ENCODE peak calls at places on chromosome 5, in four cellular contexts. G is HepG2, I is K562, Y is Panc1. H is an unnamed sample.

GRCh38 chr5:157303667-157304327 is 37.9 kb downstream of the CYFIP2 start:
- DNase-seq in G (no peak), Y (no peak), I (peak; percentile 39), H (no peak)

GRCh38 chr5:168219515-168220410 is 71.7 kb upstream of the WWC1 start:
- DNase-seq in I (peak; percentile 78), G (peak; percentile 60), Y (peak; percentile 73), H (peak; percentile 68)

GRCh38 chr5:35853652-35854051 is 3.0 kb upstream of the IL7R start:
- DNase-seq in I (no peak), G (no peak), Y (no peak), H (no peak)

GRCh38 chr5:137607771-137608170 is 108.6 kb upstream of the SPOCK1 start:
- DNase-seq in I (no peak), Y (no peak), G (no peak), H (no peak)

GRCh38 chr5:58745350-58745749 is 162.5 kb downstream of the RAB3C start:
- DNase-seq in I (no peak), Y (no peak), G (no peak), H (no peak)

GRCh38 chr5:160312139-160312959 is at the start of gene CCNJL:
- DNase-seq in I (peak; percentile 70), Y (no peak), G (peak; percentile 52), H (no peak)

GRCh38 chr5:75551471-75551870 is 39.8 kb downstream of the POLK start:
- DNase-seq in G (no peak), Y (no peak), I (no peak), H (no peak)

GRCh38 chr5:96228449-96228848 is 204.6 kb downstream of the PCSK1 start:
- DNase-seq in I (no peak), G (no peak), Y (no peak), H (no peak)

GRCh38 chr5:95843733-95844223 is 21.3 kb upstream of the GLRX start:
- DNase-seq in Y (no peak), G (no peak), I (no peak), H (no peak)

GRCh38 chr5:152634596-152634995 is 229.5 kb upstream of the NMUR2 start:
- DNase-seq in Y (no peak), G (no peak), I (no peak), H (no peak)
- TF ChIP-seq TCF7L2 in Y (no peak), G (no peak), I (no peak), H (no peak)

GRCh38 chr5:176947847-176948246 is 48.7 kb upstream of the HK3 start:
- DNase-seq in I (no peak), Y (no peak), G (no peak), H (no peak)

GRCh38 chr5:176948458-176948857 is 49.3 kb upstream of the HK3 start:
- DNase-seq in I (no peak), G (no peak), Y (no peak), H (no peak)

GRCh38 chr5:176944276-176944675 is 45.1 kb upstream of the HK3 start:
- DNase-seq in I (no peak), G (no peak), Y (no peak), H (no peak)

GRCh38 chr5:176938472-176938871 is 39.3 kb upstream of the HK3 start:
- DNase-seq in Y (no peak), G (no peak), I (no peak), H (no peak)

GRCh38 chr5:176943816-176944215 is 44.7 kb upstream of the HK3 start:
- DNase-seq in G (no peak), I (no peak), Y (no peak), H (no peak)
- TF ChIP-seq TCF7L2 in G (no peak), I (no peak), Y (no peak), H (no peak)

GRCh38 chr5:92885950-92886349 is 695.1 kb downstream of the NR2F1-AS1 start:
- DNase-seq in I (no peak), Y (no peak), G (peak; percentile 53), H (no peak)
- TF ChIP-seq TCF7L2 in I (no peak), Y (no peak), G (no peak), H (no peak)

GRCh38 chr5:150374651-150375050 is 17.2 kb downstream of the TCOF1 start:
- DNase-seq in I (no peak), Y (no peak), G (no peak), H (no peak)

GRCh38 chr5:150376799-150377771 is 19.6 kb downstream of the TCOF1 start:
- DNase-seq in I (no peak), G (no peak), Y (no peak), H (no peak)

GRCh38 chr5:150372626-150373025 is 15.1 kb downstream of the TCOF1 start:
- DNase-seq in G (no peak), I (no peak), Y (no peak), H (no peak)

GRCh38 chr5:150377964-150378694 is 20.6 kb downstream of the TCOF1 start:
- DNase-seq in Y (no peak), I (no peak), G (no peak), H (no peak)
- TF ChIP-seq TCF7L2 in Y (no peak), I (no peak), G (no peak), H (no peak)

DNA sequence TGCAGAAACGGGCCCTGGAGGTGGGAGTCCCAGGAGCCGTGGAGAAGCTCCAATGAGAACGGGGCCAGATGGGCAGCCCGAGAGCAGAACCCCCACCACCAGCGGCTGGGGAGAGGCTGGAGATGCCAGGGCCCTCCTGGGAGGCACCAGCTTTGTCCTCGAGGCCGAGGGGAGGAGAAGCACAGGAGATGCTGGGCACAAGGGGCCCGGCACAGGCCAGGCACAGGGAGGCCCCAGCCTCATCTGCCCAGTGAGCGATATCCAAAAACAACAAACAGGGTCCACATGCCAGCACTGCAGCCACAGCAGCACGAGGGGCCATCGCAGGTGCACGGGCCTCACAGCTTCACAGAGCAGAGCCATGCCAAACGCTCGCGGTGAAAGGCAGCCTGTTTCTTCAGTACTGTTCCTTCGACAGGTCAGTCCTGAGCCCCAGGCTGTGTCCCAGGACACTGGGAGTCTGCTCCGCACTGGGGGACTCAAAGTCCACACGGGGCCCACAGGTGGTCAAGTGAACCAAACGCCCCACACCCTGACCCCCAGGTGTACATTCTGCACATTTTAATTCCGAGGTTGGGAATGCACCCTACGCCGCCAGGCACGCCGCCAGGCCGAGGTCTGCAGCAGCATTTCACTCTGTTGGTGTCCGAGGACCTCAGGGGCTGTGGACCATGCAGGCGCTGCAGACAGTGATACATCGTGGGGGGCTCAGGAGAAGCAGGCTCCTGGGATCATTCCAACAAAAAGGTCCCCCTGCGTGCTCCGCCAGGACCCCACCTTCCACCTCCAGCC is 9.5 kb downstream of the LPCAT1 start:
- DNase-seq in Y (no peak), G (no peak), I (no peak), H (no peak)
- TF ChIP-seq TCF7L2 in Y (no peak), G (no peak), I (no peak), H (no peak)

GRCh38 chr5:1767524-1768282 is 31.9 kb downstream of the MRPL36 start:
- DNase-seq in G (no peak), I (no peak), Y (no peak), H (no peak)

GRCh38 chr5:1769017-1769640 is 30.5 kb downstream of the MRPL36 start:
- DNase-seq in I (no peak), Y (no peak), G (no peak), H (no peak)

GRCh38 chr5:1770443-1770802 is 29.2 kb downstream of the MRPL36 start:
- DNase-seq in G (no peak), I (no peak), Y (no peak), H (no peak)

GRCh38 chr5:1769752-1770442 is 29.7 kb downstream of the MRPL36 start:
- DNase-seq in G (no peak), I (no peak), Y (no peak), H (no peak)

GRCh38 chr5:1768283-1769000 is 31.2 kb downstream of the MRPL36 start:
- DNase-seq in Y (no peak), I (no peak), G (no peak), H (no peak)
- TF ChIP-seq TCF7L2 in Y (no peak), I (no peak), G (no peak), H (no peak)

H was measured in HCT116.